ENCODE peak calls at places on chromosomes 12 and 14, in ten cellular contexts. P is tibial artery; S is HepG2; W is HCT116; X is sigmoid colon; T is HAP-1; B is aorta; V is SK-N-SH; D is Karpas-422; Z is CD8-positive, alpha-beta memory T cell. J is an unnamed sample. For H3K4me1, the result is how much of the 10 kb centered on the place peaks cover.

GRCh38 chr14:56241441-56241840 is 123.2 kb downstream of the PELI2 start:
- DNase-seq in P (no peak), S (no peak), W (no peak), X (no peak), T (no peak), B (no peak), V (no peak), D (peak), Z (no peak), J (no peak)

GRCh38 chr12:586318-587071 is 76.8 kb downstream of the NINJ2 start:
- DNase-seq in P (no peak), S (no peak), W (no peak), X (peak), T (no peak), B (no peak), V (no peak), D (peak), Z (no peak), J (no peak)

GRCh38 chr12:54041097-54041690 is 8.3 kb downstream of the HOXC5 start:
- DNase-seq in P (no peak), S (no peak), W (no peak), X (no peak), T (no peak), B (no peak), V (no peak), D (no peak), Z (no peak), J (peak)

GRCh38 chr12:119308743-119309456 is 25.6 kb upstream of the CCDC60 start:
- DNase-seq in P (no peak), S (no peak), W (no peak), X (no peak), T (no peak), B (no peak), V (no peak), D (no peak), Z (no peak), J (no peak)

GRCh38 chr12:109170335-109170734 is 53.9 kb downstream of the ACACB start:
- DNase-seq in P (no peak), S (no peak), W (no peak), X (peak), T (no peak), B (no peak), V (no peak), D (no peak), Z (no peak), J (no peak)

GRCh38 chr12:47752552-47752951 is 6.1 kb downstream of the RAPGEF3 start:
- DNase-seq in P (no peak), S (no peak), W (no peak), X (no peak), T (no peak), B (no peak), V (no peak), D (no peak), Z (no peak), J (no peak)

GRCh38 chr12:31658743-31659086 is 773 bp upstream of the ETFBKMT start:
- DNase-seq in P (no peak), S (no peak), W (no peak), X (no peak), T (no peak), B (no peak), V (peak), D (no peak), Z (no peak), J (peak)

GRCh38 chr12:100842156-100842555 is 47.6 kb downstream of the ANO4 start:
- DNase-seq in P (no peak), S (no peak), W (no peak), X (no peak), T (no peak), B (no peak), V (no peak), D (no peak), Z (no peak), J (peak)

GRCh38 chr14:63030113-63030512 is 15.1 kb downstream of the KCNH5 start:
- DNase-seq in P (no peak), S (no peak), W (no peak), X (no peak), T (no peak), B (no peak), V (no peak), D (no peak), Z (no peak), J (no peak)

GRCh38 chr12:24378548-24379011 is 429.1 kb upstream of the SOX5 start:
- DNase-seq in P (no peak), S (no peak), W (no peak), X (no peak), T (peak), B (no peak), V (no peak), D (peak), Z (no peak), J (peak)

GRCh38 chr14:100688051-100688450 is 38.6 kb upstream of the DLK1 start:
- DNase-seq in P (no peak), S (no peak), W (no peak), X (no peak), T (no peak), B (no peak), V (no peak), D (no peak), Z (no peak), J (no peak)

GRCh38 chr12:124551268-124552144 is 15.9 kb downstream of the NCOR2 start:
- DNase-seq in P (peak), S (no peak), W (no peak), X (peak), T (peak), B (peak), V (peak), D (peak), Z (no peak), J (peak)

GRCh38 chr14:104970231-104971068 is 7.7 kb downstream of the AHNAK2 start:
- DNase-seq in P (peak), S (no peak), W (peak), X (peak), T (peak), B (peak), V (no peak), D (no peak), Z (no peak), J (peak)

GRCh38 chr14:86115972-86116371 is 586.0 kb downstream of the FLRT2 start:
- DNase-seq in P (no peak), S (no peak), W (no peak), X (no peak), T (no peak), B (no peak), V (no peak), D (no peak), Z (no peak), J (no peak)

GRCh38 chr12:3630621-3631271 is 122.2 kb downstream of the CRACR2A start:
- DNase-seq in P (no peak), S (no peak), W (no peak), X (no peak), T (no peak), B (no peak), V (peak), D (no peak), Z (no peak), J (no peak)

GRCh38 chr14:71399057-71399487 is 491.8 kb downstream of the PCNX1 start:
- DNase-seq in P (no peak), S (no peak), W (no peak), X (no peak), T (no peak), B (no peak), V (no peak), D (no peak), Z (no peak), J (no peak)

GRCh38 chr14:36773558-36773957 is 111.9 kb downstream of the PAX9 start:
- DNase-seq in P (no peak), S (no peak), W (no peak), X (no peak), T (no peak), B (no peak), V (no peak), D (no peak), Z (no peak), J (no peak)

GRCh38 chr14:43914041-43914693 is 592.9 kb downstream of the FSCB start:
- DNase-seq in P (no peak), S (no peak), W (no peak), X (no peak), T (no peak), B (no peak), V (no peak), D (no peak), Z (no peak), J (no peak)

GRCh38 chr12:12890815-12891645 is at the start of gene GPRC5A:
- DNase-seq in P (peak), S (peak), W (peak), X (peak), T (peak), B (peak), V (peak), D (no peak), Z (no peak), J (peak)

GRCh38 chr12:19154696-19155095 is 25.2 kb downstream of the PLEKHA5 start:
- DNase-seq in P (no peak), S (no peak), W (no peak), X (no peak), T (no peak), B (no peak), V (peak), D (no peak), Z (no peak), J (no peak)

GRCh38 chr12:104627975-104628322 is 171.2 kb downstream of the CHST11 start:
- DNase-seq in P (no peak), S (no peak), W (no peak), X (no peak), T (no peak), B (no peak), V (no peak), D (no peak), Z (no peak), J (peak)

GRCh38 chr14:95614335-95614734 is 71.9 kb upstream of the TCL1B start:
- DNase-seq in P (no peak), S (no peak), W (no peak), X (no peak), T (no peak), B (no peak), V (no peak), D (peak), Z (no peak), J (no peak)

GRCh38 chr14:64764641-64765520 is 60.7 kb downstream of the PLEKHG3 start:
- DNase-seq in P (peak), S (peak), W (peak), X (peak), T (peak), B (peak), V (peak), D (peak), Z (peak), J (peak)

GRCh38 chr12:89429539-89429938 is 77.2 kb upstream of the DUSP6 start:
- DNase-seq in P (no peak), S (no peak), W (no peak), X (no peak), T (no peak), B (no peak), V (no peak), D (no peak), Z (no peak), J (no peak)

GRCh38 chr12:69027411-69027811 is 94.4 kb upstream of the CPM start:
- DNase-seq in P (no peak), S (no peak), W (no peak), X (no peak), T (no peak), B (no peak), V (no peak), D (no peak), Z (no peak), J (no peak)

GRCh38 chr12:130357729-130358330 is 20.1 kb downstream of the PIWIL1 start:
- DNase-seq in P (no peak), S (no peak), W (no peak), X (no peak), T (no peak), B (no peak), V (no peak), D (no peak), Z (no peak), J (no peak)

GRCh38 chr14:23306113-23306411 is 571 bp upstream of the BCL2L2 start:
- DNase-seq in P (no peak), S (no peak), W (no peak), X (no peak), T (no peak), B (no peak), V (no peak), D (no peak), Z (no peak), J (no peak)

GRCh38 chr14:58082491-58083098 is 69.4 kb downstream of the ARMH4 start:
- DNase-seq in P (no peak), S (no peak), W (peak), X (no peak), T (no peak), B (no peak), V (no peak), D (no peak), Z (no peak), J (peak)

GRCh38 chr12:8995021-8995775 is 5.9 kb downstream of the KLRG1 start:
- DNase-seq in P (no peak), S (no peak), W (no peak), X (no peak), T (no peak), B (no peak), V (no peak), D (no peak), Z (no peak), J (no peak)
- H3K4me1 ChIP-seq in P (under half), S (under half), W (under half), X (under half), T (under half), B (under half), V (under half), D (under half), Z (half or more), J (under half)

GRCh38 chr14:73718742-73719251 is 4.6 kb upstream of the PNMA1 start:
- DNase-seq in P (no peak), S (no peak), W (no peak), X (peak), T (no peak), B (no peak), V (peak), D (no peak), Z (no peak), J (no peak)
- H3K4me3 ChIP-seq in P (peak), S (no peak), W (no peak), X (peak), T (no peak), B (no peak), V (no peak), D (no peak), Z (no peak), J (no peak)

GRCh38 chr12:113240395-113240794 is 19.1 kb downstream of the TPCN1 start:
- DNase-seq in P (no peak), S (no peak), W (no peak), X (no peak), T (no peak), B (no peak), V (no peak), D (peak), Z (no peak), J (no peak)
- H3K4me1 ChIP-seq in P (half or more), S (under half), W (under half), X (under half), T (under half), B (under half), V (under half), D (under half), Z (under half), J (half or more)

DNA sequence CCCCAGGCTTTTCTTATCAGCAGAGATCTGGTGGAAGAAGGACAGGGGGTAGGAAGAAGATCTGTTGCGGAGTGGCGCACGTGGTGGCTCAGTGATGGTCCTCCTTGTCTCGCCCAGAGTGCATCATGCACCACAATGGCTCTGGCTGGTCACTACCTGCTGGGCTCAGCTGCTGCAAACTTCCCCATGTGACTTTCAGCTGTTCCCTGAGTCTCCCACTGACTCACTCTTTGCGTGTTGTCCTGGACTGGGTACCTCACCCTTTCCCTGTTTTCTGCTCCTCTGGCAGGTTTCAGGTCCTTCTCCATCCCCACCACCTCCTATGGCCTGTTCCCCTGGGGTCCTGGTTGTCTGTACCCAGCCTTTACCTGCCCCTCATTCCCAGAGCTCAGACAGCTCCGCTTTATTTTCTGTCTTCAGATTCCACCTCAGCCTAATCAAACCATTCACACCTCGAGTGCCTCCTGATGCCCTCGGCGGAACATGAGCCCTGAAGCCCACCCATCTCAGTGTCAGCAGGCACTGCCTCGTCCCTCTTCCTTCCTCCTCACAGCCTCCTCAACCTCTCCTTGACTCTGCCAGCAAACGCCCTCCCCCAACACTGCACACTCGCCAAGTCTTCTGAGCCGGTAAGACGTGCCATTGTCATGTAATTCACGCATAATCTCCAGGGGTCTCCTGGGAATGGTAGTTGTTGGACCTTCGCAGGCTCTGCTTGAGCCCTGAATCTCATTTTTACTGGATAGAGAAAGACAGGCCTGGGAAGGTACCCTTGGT is 1.8 kb downstream of the C1R start:
- DNase-seq in P (no peak), S (no peak), W (no peak), X (no peak), T (peak), B (no peak), V (no peak), D (no peak), Z (no peak), J (peak)
- H3K4me3 ChIP-seq in P (peak), S (no peak), W (no peak), X (peak), T (no peak), B (no peak), V (no peak), D (no peak), Z (no peak), J (no peak)

GRCh38 chr12:52178984-52179383 is 12.8 kb downstream of the KRT80 start:
- DNase-seq in P (no peak), S (no peak), W (no peak), X (no peak), T (no peak), B (no peak), V (no peak), D (no peak), Z (no peak), J (no peak)
- H3K4me1 ChIP-seq in P (under half), S (under half), W (half or more), X (under half), T (under half), B (under half), V (under half), D (under half), Z (under half), J (half or more)

GRCh38 chr14:92397839-92398564 is 75.0 kb downstream of the SLC24A4 start:
- DNase-seq in P (no peak), S (no peak), W (no peak), X (no peak), T (no peak), B (no peak), V (no peak), D (no peak), Z (no peak), J (no peak)
- H3K4me3 ChIP-seq in P (no peak), S (no peak), W (no peak), X (no peak), T (no peak), B (no peak), V (no peak), D (no peak), Z (no peak), J (no peak)

DNA sequence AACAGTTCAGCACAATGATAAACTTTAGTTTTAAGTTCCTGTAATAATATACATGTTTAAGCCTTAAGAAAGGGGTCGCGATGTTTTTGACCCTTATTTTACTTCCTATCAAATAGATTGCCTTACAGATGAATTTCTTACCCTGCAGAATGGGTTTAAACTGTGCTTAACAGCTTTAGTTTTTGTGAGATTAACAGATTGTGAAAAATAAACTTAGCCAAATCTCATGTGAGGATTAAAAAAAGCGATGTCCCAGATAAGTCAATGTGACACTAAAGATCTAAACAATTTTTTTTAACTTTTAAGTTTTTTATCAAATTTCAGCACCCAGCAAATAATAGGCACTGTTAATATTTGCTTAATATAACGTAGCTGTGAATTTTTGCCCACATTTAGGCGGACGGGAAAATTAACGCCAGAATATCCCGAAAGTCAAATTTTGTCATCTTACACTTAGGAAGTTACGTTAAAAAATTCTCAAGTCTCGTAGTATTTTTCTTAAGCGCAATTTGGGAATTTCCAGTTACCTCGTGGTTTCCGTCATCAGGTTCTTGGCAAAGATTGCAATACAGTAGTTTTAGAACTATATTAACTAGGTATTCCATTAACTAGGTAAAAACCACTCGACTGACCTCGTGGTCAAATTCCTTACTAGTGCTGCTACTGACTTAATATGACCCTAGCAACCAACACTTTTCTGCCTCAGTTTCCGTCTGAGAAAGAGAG is 1.2 kb downstream of the HNRNPC start:
- DNase-seq in P (no peak), S (no peak), W (no peak), X (no peak), T (no peak), B (no peak), V (no peak), D (peak), Z (no peak), J (no peak)
- H3K4me1 ChIP-seq in P (under half), S (under half), W (half or more), X (half or more), T (under half), B (under half), V (under half), D (half or more), Z (half or more), J (under half)

DNA sequence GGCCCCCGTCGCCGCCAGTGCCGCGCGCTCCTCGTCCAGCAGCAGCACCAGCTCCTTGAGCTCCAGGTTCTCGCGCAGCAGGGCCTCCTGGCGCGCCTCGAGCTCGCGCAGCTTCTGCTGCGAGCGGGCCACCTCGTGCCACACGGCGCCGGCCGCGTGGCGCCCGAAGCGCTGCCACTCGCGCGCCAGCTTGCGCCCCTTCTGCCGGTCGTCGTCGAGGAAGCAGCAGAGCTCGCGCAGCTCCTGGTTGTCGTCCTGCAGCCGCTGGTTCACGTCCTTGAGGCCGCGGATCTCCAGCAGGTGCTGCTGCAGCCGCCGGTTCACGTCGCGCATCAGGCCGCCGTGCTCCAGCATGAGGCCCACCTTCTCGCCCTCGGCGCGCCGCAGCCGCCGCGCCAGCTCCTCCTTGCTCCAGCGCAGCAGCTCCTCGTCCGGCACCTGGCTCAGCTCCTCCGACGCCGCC is 505 bp downstream of the CCDC85C start:
- DNase-seq in P (no peak), S (no peak), W (no peak), X (no peak), T (peak), B (no peak), V (no peak), D (no peak), Z (peak), J (peak)
- H3K4me3 ChIP-seq in P (peak), S (peak), W (peak), X (peak), T (peak), B (peak), V (peak), D (no peak), Z (no peak), J (peak)

GRCh38 chr12:113129664-113130456 is 5.7 kb downstream of the RASAL1 start:
- DNase-seq in P (no peak), S (no peak), W (no peak), X (no peak), T (no peak), B (no peak), V (peak), D (no peak), Z (no peak), J (no peak)
- H3K4me1 ChIP-seq in P (under half), S (under half), W (under half), X (under half), T (under half), B (under half), V (under half), D (half or more), Z (under half), J (under half)

DNA sequence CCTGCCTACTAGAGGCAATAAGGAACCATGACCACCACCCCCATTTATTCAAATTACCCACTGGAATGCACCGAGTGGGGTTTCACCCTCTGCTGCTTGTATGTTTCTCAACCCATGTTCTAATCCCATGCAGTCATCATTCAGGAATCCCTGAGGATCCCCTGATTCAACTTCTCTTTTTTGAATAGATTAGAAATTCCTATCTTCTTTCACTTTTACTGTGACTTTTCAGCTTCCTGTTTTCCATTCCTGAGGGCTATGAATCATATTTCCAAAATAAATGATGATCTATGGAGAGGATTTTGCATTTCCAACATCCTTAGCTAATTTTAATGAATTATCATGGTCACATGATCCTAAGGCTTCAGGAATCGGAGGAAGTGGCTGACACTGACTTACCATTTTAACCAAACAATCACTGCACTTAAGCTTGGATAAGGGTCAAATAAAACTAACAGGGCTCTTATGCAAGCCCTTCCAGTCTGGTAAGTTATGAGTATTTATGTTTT is 19.4 kb upstream of the P2RX4 start:
- DNase-seq in P (no peak), S (no peak), W (no peak), X (no peak), T (no peak), B (no peak), V (no peak), D (peak), Z (no peak), J (peak)
- H3K4me3 ChIP-seq in P (no peak), S (no peak), W (no peak), X (no peak), T (no peak), B (no peak), V (no peak), D (no peak), Z (no peak), J (no peak)